ENCODE peak calls at places on chromosome 19, in seven cellular contexts. One of them, this sample, is unnamed.

GRCh38 chr19:47093841-47094240 is 19.7 kb downstream of the ZC3H4 start:
- DNase-seq in esophagus squamous epithelium: no peak
- DNase-seq in AG09319: no peak
- DNase-seq in tibial nerve: no peak
- DNase-seq in dorsolateral prefrontal cortex: no peak
- DNase-seq in mucosa of descending colon: no peak
- DNase-seq in Panc1: no peak
- DNase-seq in this sample: peak; percentile 84

GRCh38 chr19:30546332-30546731 is 174.1 kb downstream of the ZNF536 start:
- DNase-seq in esophagus squamous epithelium: no peak
- DNase-seq in AG09319: no peak
- DNase-seq in tibial nerve: no peak
- DNase-seq in dorsolateral prefrontal cortex: no peak
- DNase-seq in mucosa of descending colon: no peak
- DNase-seq in Panc1: no peak
- DNase-seq in this sample: no peak

GRCh38 chr19:57267294-57267693 is 13.0 kb upstream of the ZNF460 start:
- DNase-seq in esophagus squamous epithelium: no peak
- DNase-seq in AG09319: no peak
- DNase-seq in tibial nerve: no peak
- DNase-seq in dorsolateral prefrontal cortex: no peak
- DNase-seq in mucosa of descending colon: no peak
- DNase-seq in Panc1: no peak
- DNase-seq in this sample: no peak

GRCh38 chr19:44050740-44051653 is 839 bp upstream of the ZNF223 start:
- DNase-seq in esophagus squamous epithelium: no peak
- DNase-seq in AG09319: no peak
- DNase-seq in tibial nerve: no peak
- DNase-seq in dorsolateral prefrontal cortex: peak; percentile 47
- DNase-seq in mucosa of descending colon: peak; percentile 60
- DNase-seq in Panc1: no peak
- DNase-seq in this sample: no peak

GRCh38 chr19:3058009-3058820 is 4.1 kb downstream of the TLE5 start:
- DNase-seq in esophagus squamous epithelium: no peak
- DNase-seq in AG09319: no peak
- DNase-seq in tibial nerve: no peak
- DNase-seq in dorsolateral prefrontal cortex: no peak
- DNase-seq in mucosa of descending colon: no peak
- DNase-seq in Panc1: no peak
- DNase-seq in this sample: no peak

GRCh38 chr19:1213391-1214286 is 8.1 kb downstream of the STK11 start:
- DNase-seq in esophagus squamous epithelium: no peak
- DNase-seq in AG09319: no peak
- DNase-seq in tibial nerve: peak; percentile 37
- DNase-seq in dorsolateral prefrontal cortex: no peak
- DNase-seq in mucosa of descending colon: no peak
- DNase-seq in Panc1: no peak
- DNase-seq in this sample: peak; percentile 77

GRCh38 chr19:29855771-29856510 is 44.1 kb downstream of the CCNE1 start:
- DNase-seq in esophagus squamous epithelium: no peak
- DNase-seq in AG09319: no peak
- DNase-seq in tibial nerve: no peak
- DNase-seq in dorsolateral prefrontal cortex: no peak
- DNase-seq in mucosa of descending colon: no peak
- DNase-seq in Panc1: no peak
- DNase-seq in this sample: no peak

GRCh38 chr19:13983213-13983889 is 22.8 kb downstream of the RFX1 start:
- DNase-seq in esophagus squamous epithelium: no peak
- DNase-seq in AG09319: no peak
- DNase-seq in tibial nerve: no peak
- DNase-seq in dorsolateral prefrontal cortex: no peak
- DNase-seq in mucosa of descending colon: peak; percentile 80
- DNase-seq in Panc1: no peak
- DNase-seq in this sample: no peak

GRCh38 chr19:2208975-2209374 is 27.2 kb downstream of the PLEKHJ1 start:
- DNase-seq in esophagus squamous epithelium: no peak
- DNase-seq in AG09319: no peak
- DNase-seq in tibial nerve: no peak
- DNase-seq in dorsolateral prefrontal cortex: no peak
- DNase-seq in mucosa of descending colon: no peak
- DNase-seq in Panc1: no peak
- DNase-seq in this sample: no peak

GRCh38 chr19:51640371-51640770 is 6.3 kb downstream of the SIGLEC14 start:
- DNase-seq in esophagus squamous epithelium: no peak
- DNase-seq in AG09319: no peak
- DNase-seq in tibial nerve: no peak
- DNase-seq in dorsolateral prefrontal cortex: no peak
- DNase-seq in mucosa of descending colon: no peak
- DNase-seq in Panc1: no peak
- DNase-seq in this sample: no peak

GRCh38 chr19:55146648-55147218 is 2.3 kb downstream of the TNNT1 start:
- DNase-seq in esophagus squamous epithelium: no peak
- DNase-seq in AG09319: no peak
- DNase-seq in tibial nerve: no peak
- DNase-seq in dorsolateral prefrontal cortex: no peak
- DNase-seq in mucosa of descending colon: no peak
- DNase-seq in Panc1: no peak
- DNase-seq in this sample: no peak

GRCh38 chr19:58558066-58558622 is at the start of gene UBE2M:
- DNase-seq in esophagus squamous epithelium: no peak
- DNase-seq in AG09319: no peak
- DNase-seq in tibial nerve: peak; percentile 40
- DNase-seq in dorsolateral prefrontal cortex: peak; percentile 54
- DNase-seq in mucosa of descending colon: peak; percentile 88
- DNase-seq in Panc1: no peak
- DNase-seq in this sample: no peak

GRCh38 chr19:10431254-10431942 is 11.1 kb downstream of the PDE4A start:
- DNase-seq in esophagus squamous epithelium: no peak
- DNase-seq in AG09319: no peak
- DNase-seq in tibial nerve: no peak
- DNase-seq in dorsolateral prefrontal cortex: no peak
- DNase-seq in mucosa of descending colon: peak; percentile 69
- DNase-seq in Panc1: no peak
- DNase-seq in this sample: peak; percentile 69

GRCh38 chr19:30011051-30011578 is 69.1 kb downstream of the URI1 start:
- DNase-seq in esophagus squamous epithelium: no peak
- DNase-seq in AG09319: no peak
- DNase-seq in tibial nerve: no peak
- DNase-seq in dorsolateral prefrontal cortex: no peak
- DNase-seq in mucosa of descending colon: no peak
- DNase-seq in Panc1: no peak
- DNase-seq in this sample: no peak

DNA sequence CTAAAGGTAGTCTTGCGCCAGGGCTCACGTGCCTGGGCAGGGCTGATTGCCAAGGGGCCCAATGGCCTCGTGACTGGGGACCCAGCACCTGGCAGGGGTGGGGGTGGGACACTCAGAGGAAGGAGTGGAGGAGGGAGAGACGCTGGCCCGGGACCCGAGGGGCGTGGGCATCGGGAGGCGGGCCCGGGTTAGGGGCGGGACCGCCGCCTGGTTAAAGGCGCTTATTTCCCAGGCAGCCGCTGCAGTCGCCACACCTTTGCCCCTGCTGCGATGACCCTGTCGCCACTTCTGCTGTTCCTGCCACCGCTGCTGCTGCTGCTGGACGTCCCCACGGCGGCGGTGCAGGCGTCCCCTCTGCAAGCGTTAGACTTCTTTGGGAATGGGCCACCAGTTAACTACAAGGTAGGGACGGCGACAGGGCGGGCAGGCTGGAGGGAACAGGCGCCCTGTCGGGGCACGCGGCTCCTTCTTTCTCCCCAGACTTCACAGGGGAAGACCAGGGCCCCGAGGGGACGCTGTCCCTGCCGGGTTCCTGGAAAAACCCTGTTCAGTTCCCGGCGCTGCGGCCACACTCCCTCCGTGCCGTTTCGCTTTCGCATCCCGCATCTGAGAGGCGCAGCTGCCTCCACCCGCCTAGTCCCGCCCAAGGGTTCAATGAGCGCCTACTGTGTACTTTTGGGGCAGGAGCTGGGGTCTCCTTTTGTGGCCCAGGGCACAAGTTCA is at the start of gene IFI30:
- DNase-seq in esophagus squamous epithelium: peak; percentile 55
- DNase-seq in AG09319: no peak
- DNase-seq in tibial nerve: peak; percentile 66
- DNase-seq in dorsolateral prefrontal cortex: no peak
- DNase-seq in mucosa of descending colon: peak; percentile 93
- DNase-seq in Panc1: no peak
- DNase-seq in this sample: peak; percentile 90
- TF ChIP-seq CTCF in esophagus squamous epithelium: no peak
- TF ChIP-seq CTCF in AG09319: no peak
- TF ChIP-seq CTCF in tibial nerve: no peak
- TF ChIP-seq CTCF in dorsolateral prefrontal cortex: no peak
- TF ChIP-seq CTCF in mucosa of descending colon: no peak
- TF ChIP-seq CTCF in Panc1: no peak
- TF ChIP-seq CTCF in this sample: no peak

DNA sequence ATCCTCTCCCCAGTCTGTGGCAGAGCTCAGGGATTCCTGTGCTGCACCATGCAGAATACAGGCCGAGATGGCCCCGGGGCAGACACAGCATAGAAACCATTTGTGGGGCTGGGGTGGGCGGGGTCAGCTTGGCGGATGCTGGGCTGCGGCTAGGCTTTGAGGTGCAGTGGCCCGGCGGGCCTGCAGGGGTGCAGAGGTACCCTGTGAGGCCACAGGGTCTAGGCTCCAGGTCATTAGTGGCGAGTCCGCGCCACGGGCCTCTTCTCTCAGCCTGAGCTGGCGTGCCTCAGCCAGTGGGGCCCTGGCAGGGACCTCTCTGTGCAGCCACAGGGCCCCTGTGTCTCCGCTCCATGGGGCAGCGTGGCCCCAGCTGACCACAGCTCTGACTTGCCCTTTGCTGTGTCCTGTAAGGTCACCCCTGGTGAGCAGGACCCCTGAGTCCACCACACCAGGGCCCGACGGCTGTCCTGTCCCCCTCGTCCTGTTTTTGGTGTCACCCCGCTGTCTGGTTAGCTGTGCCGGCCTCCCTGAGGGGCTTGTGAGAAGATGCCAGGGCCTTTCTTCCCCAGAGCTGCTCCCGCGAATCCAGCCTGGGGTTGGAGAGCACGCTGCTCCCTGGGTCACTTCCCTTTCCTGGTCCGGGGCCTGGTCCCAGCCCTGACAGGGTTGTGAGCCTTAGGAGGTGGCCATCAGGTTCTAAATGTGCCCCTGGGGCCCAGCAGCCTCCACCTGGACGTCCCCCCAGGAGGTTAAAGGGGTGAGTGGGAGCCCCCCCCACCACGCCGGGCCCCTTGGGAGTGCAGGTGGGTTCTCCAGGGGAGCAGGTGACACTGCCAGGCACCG is 12.1 kb downstream of the KDM4B start:
- DNase-seq in esophagus squamous epithelium: no peak
- DNase-seq in AG09319: no peak
- DNase-seq in tibial nerve: no peak
- DNase-seq in dorsolateral prefrontal cortex: no peak
- DNase-seq in mucosa of descending colon: no peak
- DNase-seq in Panc1: no peak
- DNase-seq in this sample: no peak
- TF ChIP-seq CTCF in esophagus squamous epithelium: no peak
- TF ChIP-seq CTCF in AG09319: no peak
- TF ChIP-seq CTCF in tibial nerve: no peak
- TF ChIP-seq CTCF in dorsolateral prefrontal cortex: no peak
- TF ChIP-seq CTCF in mucosa of descending colon: no peak
- TF ChIP-seq CTCF in Panc1: no peak
- TF ChIP-seq CTCF in this sample: no peak

GRCh38 chr19:28221736-28222135 is 991.2 kb downstream of the UQCRFS1 start:
- DNase-seq in esophagus squamous epithelium: no peak
- DNase-seq in AG09319: no peak
- DNase-seq in tibial nerve: no peak
- DNase-seq in dorsolateral prefrontal cortex: no peak
- DNase-seq in mucosa of descending colon: no peak
- DNase-seq in Panc1: no peak
- DNase-seq in this sample: no peak

GRCh38 chr19:28213476-28214082 is 999.4 kb downstream of the UQCRFS1 start:
- DNase-seq in esophagus squamous epithelium: no peak
- DNase-seq in AG09319: no peak
- DNase-seq in tibial nerve: no peak
- DNase-seq in dorsolateral prefrontal cortex: no peak
- DNase-seq in mucosa of descending colon: no peak
- DNase-seq in Panc1: no peak
- DNase-seq in this sample: no peak

GRCh38 chr19:28218728-28219127 is 994.2 kb downstream of the UQCRFS1 start:
- DNase-seq in esophagus squamous epithelium: no peak
- DNase-seq in AG09319: no peak
- DNase-seq in tibial nerve: no peak
- DNase-seq in dorsolateral prefrontal cortex: no peak
- DNase-seq in mucosa of descending colon: no peak
- DNase-seq in Panc1: no peak
- DNase-seq in this sample: no peak

GRCh38 chr19:28217064-28217463 is 995.9 kb downstream of the UQCRFS1 start:
- DNase-seq in esophagus squamous epithelium: no peak
- DNase-seq in AG09319: no peak
- DNase-seq in tibial nerve: no peak
- DNase-seq in dorsolateral prefrontal cortex: no peak
- DNase-seq in mucosa of descending colon: no peak
- DNase-seq in Panc1: no peak
- DNase-seq in this sample: no peak
- TF ChIP-seq CTCF in esophagus squamous epithelium: no peak
- TF ChIP-seq CTCF in AG09319: no peak
- TF ChIP-seq CTCF in tibial nerve: no peak
- TF ChIP-seq CTCF in dorsolateral prefrontal cortex: no peak
- TF ChIP-seq CTCF in mucosa of descending colon: no peak
- TF ChIP-seq CTCF in Panc1: peak; percentile 9
- TF ChIP-seq CTCF in this sample: no peak

GRCh38 chr19:31553112-31553843 is 204.0 kb upstream of the TSHZ3 start:
- DNase-seq in esophagus squamous epithelium: no peak
- DNase-seq in AG09319: no peak
- DNase-seq in tibial nerve: no peak
- DNase-seq in dorsolateral prefrontal cortex: no peak
- DNase-seq in mucosa of descending colon: no peak
- DNase-seq in Panc1: no peak
- DNase-seq in this sample: no peak

GRCh38 chr19:31545766-31546165 is 196.5 kb upstream of the TSHZ3 start:
- DNase-seq in esophagus squamous epithelium: no peak
- DNase-seq in AG09319: no peak
- DNase-seq in tibial nerve: no peak
- DNase-seq in dorsolateral prefrontal cortex: no peak
- DNase-seq in mucosa of descending colon: no peak
- DNase-seq in Panc1: no peak
- DNase-seq in this sample: no peak

GRCh38 chr19:31546561-31546960 is 197.3 kb upstream of the TSHZ3 start:
- DNase-seq in esophagus squamous epithelium: no peak
- DNase-seq in AG09319: no peak
- DNase-seq in tibial nerve: no peak
- DNase-seq in dorsolateral prefrontal cortex: no peak
- DNase-seq in mucosa of descending colon: no peak
- DNase-seq in Panc1: no peak
- DNase-seq in this sample: no peak

GRCh38 chr19:31553844-31554215 is 204.6 kb upstream of the TSHZ3 start:
- DNase-seq in esophagus squamous epithelium: no peak
- DNase-seq in AG09319: no peak
- DNase-seq in tibial nerve: peak; percentile 83
- DNase-seq in dorsolateral prefrontal cortex: no peak
- DNase-seq in mucosa of descending colon: no peak
- DNase-seq in Panc1: no peak
- DNase-seq in this sample: no peak

DNA sequence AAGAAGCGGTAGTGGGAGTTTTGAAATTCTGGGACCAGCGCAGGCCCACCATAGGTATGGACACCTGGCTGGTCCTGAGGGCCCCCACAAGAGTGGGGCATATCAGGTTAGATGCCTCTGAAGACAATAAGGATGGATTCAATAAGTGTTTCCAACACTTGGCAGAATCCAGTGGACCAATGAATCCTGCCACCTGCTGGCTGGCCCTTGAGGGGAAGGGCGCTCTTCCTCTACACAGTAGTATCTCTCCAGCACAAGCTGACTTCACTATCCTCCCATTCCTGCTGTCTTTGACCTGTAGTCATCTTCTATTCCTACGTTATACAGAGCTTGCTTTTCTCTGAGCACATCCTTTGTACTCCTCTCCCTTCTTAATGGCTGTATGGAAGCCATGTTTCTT is 199.7 kb upstream of the TSHZ3 start:
- DNase-seq in esophagus squamous epithelium: no peak
- DNase-seq in AG09319: peak; percentile 19
- DNase-seq in tibial nerve: no peak
- DNase-seq in dorsolateral prefrontal cortex: no peak
- DNase-seq in mucosa of descending colon: no peak
- DNase-seq in Panc1: no peak
- DNase-seq in this sample: no peak
- TF ChIP-seq CTCF in esophagus squamous epithelium: no peak
- TF ChIP-seq CTCF in AG09319: peak; percentile 79
- TF ChIP-seq CTCF in tibial nerve: peak; percentile 20
- TF ChIP-seq CTCF in dorsolateral prefrontal cortex: peak; percentile 17
- TF ChIP-seq CTCF in mucosa of descending colon: no peak
- TF ChIP-seq CTCF in Panc1: peak; percentile 67
- TF ChIP-seq CTCF in this sample: no peak

This sample was measured in GM13976.